ENCODE peak calls at places on chromosome 9, in nine cellular contexts. M is AG09309, H is cardiac muscle cell, U is neural progenitor cell, X is colonic mucosa, G is PC-3, Z is left ventricle myocardium inferior, F is psoas muscle, V is cardiac fibroblast. C is an unnamed sample.

GRCh38 chr9:116340270-116340669 is 186.7 kb downstream of the PAPPA start:
- DNase-seq in M (no peak), H (no peak), U (no peak), X (no peak), G (no peak), Z (no peak), F (no peak), V (no peak), C (no peak)

GRCh38 chr9:35811364-35812024 is 568 bp downstream of the SPAG8 start:
- DNase-seq in M (no peak), H (peak), U (no peak), X (no peak), G (no peak), Z (peak), F (no peak), V (peak), C (peak)

GRCh38 chr9:91197232-91198181 is 164.2 kb downstream of the AUH start:
- DNase-seq in M (peak), H (peak), U (no peak), X (peak), G (peak), Z (peak), F (peak), V (peak), C (peak)

GRCh38 chr9:117458066-117458465 is 43.2 kb upstream of the ASTN2 start:
- DNase-seq in M (no peak), H (no peak), U (no peak), X (no peak), G (no peak), Z (no peak), F (no peak), V (no peak), C (no peak)

GRCh38 chr9:84151236-84151635 is 170.6 kb downstream of the RMI1 start:
- DNase-seq in M (no peak), H (no peak), U (peak), X (no peak), G (no peak), Z (no peak), F (no peak), V (no peak), C (no peak)

GRCh38 chr9:21585756-21586752 is 103.9 kb upstream of the IFNE start:
- DNase-seq in M (no peak), H (no peak), U (no peak), X (no peak), G (peak), Z (no peak), F (no peak), V (peak), C (peak)

GRCh38 chr9:83981126-83981871 is 694 bp downstream of the RMI1 start:
- DNase-seq in M (no peak), H (peak), U (peak), X (peak), G (peak), Z (no peak), F (peak), V (peak), C (peak)

GRCh38 chr9:125747053-125747764 is at the start of gene PBX3:
- DNase-seq in M (no peak), H (peak), U (peak), X (peak), G (peak), Z (peak), F (peak), V (peak), C (no peak)

GRCh38 chr9:12923472-12924009 is 148.7 kb downstream of the LURAP1L start:
- DNase-seq in M (peak), H (peak), U (no peak), X (no peak), G (no peak), Z (peak), F (peak), V (peak), C (peak)

GRCh38 chr9:85740821-85741111 is 988 bp downstream of the AGTPBP1 start:
- DNase-seq in M (no peak), H (no peak), U (no peak), X (no peak), G (no peak), Z (no peak), F (no peak), V (peak), C (peak)

GRCh38 chr9:96725576-96725975 is 52.3 kb downstream of the ZNF510 start:
- DNase-seq in M (no peak), H (no peak), U (no peak), X (no peak), G (no peak), Z (no peak), F (no peak), V (no peak), C (no peak)

GRCh38 chr9:87714819-87715218 is 11.1 kb upstream of the CTSL start:
- DNase-seq in M (peak), H (peak), U (no peak), X (no peak), G (peak), Z (no peak), F (no peak), V (peak), C (peak)

GRCh38 chr9:115808695-115809094 is 344.9 kb upstream of the PAPPA start:
- DNase-seq in M (no peak), H (peak), U (no peak), X (no peak), G (peak), Z (no peak), F (no peak), V (peak), C (peak)

GRCh38 chr9:136564379-136564988 is 18.6 kb upstream of the NOTCH1 start:
- DNase-seq in M (no peak), H (peak), U (no peak), X (peak), G (no peak), Z (peak), F (peak), V (peak), C (peak)

GRCh38 chr9:21554813-21555212 is 72.7 kb upstream of the IFNE start:
- DNase-seq in M (no peak), H (no peak), U (no peak), X (no peak), G (no peak), Z (no peak), F (no peak), V (no peak), C (no peak)

GRCh38 chr9:137774775-137775386 is 102.7 kb upstream of the CACNA1B start:
- DNase-seq in M (no peak), H (no peak), U (no peak), X (no peak), G (no peak), Z (no peak), F (no peak), V (no peak), C (no peak)

GRCh38 chr9:134373953-134374300 is 47.7 kb downstream of the RXRA start:
- DNase-seq in M (no peak), H (no peak), U (no peak), X (no peak), G (no peak), Z (no peak), F (no peak), V (no peak), C (no peak)

GRCh38 chr9:134374301-134375010 is 48.2 kb downstream of the RXRA start:
- DNase-seq in M (no peak), H (no peak), U (no peak), X (no peak), G (no peak), Z (peak), F (peak), V (no peak), C (no peak)

GRCh38 chr9:134371731-134372130 is 45.5 kb downstream of the RXRA start:
- DNase-seq in M (no peak), H (peak), U (no peak), X (no peak), G (no peak), Z (peak), F (peak), V (no peak), C (no peak)

GRCh38 chr9:134372621-134373267 is 46.5 kb downstream of the RXRA start:
- DNase-seq in M (no peak), H (no peak), U (no peak), X (no peak), G (no peak), Z (peak), F (peak), V (peak), C (no peak)

DNA sequence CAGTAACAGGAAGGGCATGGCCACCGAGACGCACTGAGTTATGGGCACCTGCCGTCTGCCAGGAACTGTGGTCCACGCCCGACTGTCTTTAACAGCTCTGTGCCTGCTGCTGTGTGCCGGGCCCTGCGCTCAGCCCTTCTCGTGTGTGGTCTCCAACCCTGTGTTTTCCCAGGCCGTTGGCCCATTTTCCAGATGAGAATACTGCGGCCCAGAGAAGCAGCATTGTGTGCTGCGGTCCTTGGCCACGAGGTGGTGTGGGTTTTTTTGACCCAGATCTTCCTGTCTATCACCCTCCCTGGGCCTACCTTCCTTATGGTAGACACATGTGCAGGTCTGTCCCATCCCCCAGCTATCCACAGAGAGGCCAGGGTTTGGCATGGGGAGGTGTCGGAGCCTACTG is 47.0 kb downstream of the RXRA start:
- DNase-seq in M (no peak), H (no peak), U (no peak), X (no peak), G (no peak), Z (no peak), F (no peak), V (no peak), C (no peak)
- TF ChIP-seq CTCF in M (no peak), H (no peak), U (no peak), X (no peak), G (no peak), Z (no peak), F (peak), V (no peak), C (no peak)

GRCh38 chr9:24516463-24516862 is 29.2 kb downstream of the IZUMO3 start:
- DNase-seq in M (no peak), H (no peak), U (no peak), X (no peak), G (peak), Z (no peak), F (no peak), V (no peak), C (peak)

DNA sequence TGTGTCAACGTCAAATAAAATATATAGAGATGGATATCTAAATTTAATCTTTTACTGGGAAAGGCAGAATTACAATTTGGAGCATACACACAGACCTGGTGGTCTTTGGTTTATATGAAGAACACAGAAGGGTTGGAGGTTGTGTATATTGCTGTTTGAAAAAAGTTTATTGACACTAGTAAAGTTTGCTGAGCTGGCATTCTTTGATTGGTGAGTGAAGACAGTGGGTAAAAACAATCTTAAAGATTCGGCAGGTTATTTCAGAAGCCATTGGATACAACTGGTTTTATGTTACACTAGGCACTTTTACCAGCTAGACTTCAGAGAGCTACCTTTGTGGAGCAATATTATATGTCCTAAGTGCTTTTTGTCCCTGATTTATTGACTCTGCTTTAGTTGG is 27.2 kb downstream of the IZUMO3 start:
- DNase-seq in M (no peak), H (no peak), U (no peak), X (no peak), G (no peak), Z (no peak), F (no peak), V (no peak), C (no peak)
- TF ChIP-seq CTCF in M (no peak), H (no peak), U (no peak), X (no peak), G (no peak), Z (no peak), F (no peak), V (no peak), C (no peak)

DNA sequence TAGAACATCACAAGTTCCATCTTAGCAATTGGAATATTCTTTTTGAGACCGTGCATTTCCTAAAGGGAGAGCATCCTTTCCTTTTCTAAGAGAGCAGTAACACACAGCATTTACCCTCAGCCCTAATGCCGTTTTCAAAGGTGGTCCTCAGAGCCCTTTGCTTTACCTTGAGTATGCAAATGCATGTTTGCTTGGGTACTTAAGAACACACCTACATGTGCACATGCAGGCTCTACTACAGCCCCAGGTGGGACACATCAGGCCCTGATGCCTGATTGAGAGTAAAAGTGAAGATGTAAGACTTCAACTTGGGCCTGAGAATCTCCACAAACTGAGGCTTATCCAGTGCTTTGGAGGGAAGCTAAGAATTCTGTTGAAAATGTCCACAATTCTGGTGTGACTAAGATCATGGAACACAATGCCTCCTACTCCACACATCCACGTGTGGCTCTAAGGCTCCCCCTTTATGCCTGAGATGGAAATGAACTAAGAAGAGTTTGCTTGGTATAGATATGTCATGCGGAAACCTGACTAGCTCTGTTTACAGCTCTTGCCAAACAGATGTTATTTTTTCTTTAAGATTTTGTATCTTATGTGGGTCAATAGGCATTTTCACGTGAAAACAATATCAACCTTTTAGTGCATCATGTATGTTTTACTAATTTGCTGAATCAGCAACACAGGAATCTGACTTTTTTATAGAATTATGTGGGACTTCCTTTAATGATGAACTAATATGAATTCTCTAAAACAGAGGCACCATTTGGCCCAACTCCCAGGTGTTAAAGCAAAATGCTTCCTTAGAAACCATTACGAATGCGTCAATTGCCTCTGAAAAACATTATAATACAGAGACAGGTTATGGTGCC is 48.9 kb upstream of the SLC2A8 start:
- DNase-seq in M (no peak), H (peak), U (no peak), X (no peak), G (no peak), Z (no peak), F (no peak), V (peak), C (peak)
- TF ChIP-seq CTCF in M (no peak), H (peak), U (no peak), X (no peak), G (no peak), Z (no peak), F (peak), V (peak), C (peak)

GRCh38 chr9:98775831-98776441 is 20.4 kb downstream of the ANKS6 start:
- DNase-seq in M (peak), H (peak), U (peak), X (peak), G (peak), Z (no peak), F (no peak), V (peak), C (peak)
- TF ChIP-seq CTCF in M (peak), H (peak), U (peak), X (peak), G (peak), Z (peak), F (peak), V (peak), C (peak)

GRCh38 chr9:5629312-5630037 is 568 bp downstream of the RIC1 start:
- DNase-seq in M (no peak), H (peak), U (peak), X (peak), G (peak), Z (peak), F (peak), V (peak), C (peak)

GRCh38 chr9:5628183-5628529 is 751 bp upstream of the RIC1 start:
- DNase-seq in M (no peak), H (no peak), U (no peak), X (no peak), G (peak), Z (no peak), F (no peak), V (no peak), C (no peak)

GRCh38 chr9:5630038-5630507 is 1.2 kb downstream of the RIC1 start:
- DNase-seq in M (no peak), H (peak), U (no peak), X (peak), G (peak), Z (no peak), F (no peak), V (peak), C (peak)

GRCh38 chr9:5626727-5627634 is 1.9 kb upstream of the RIC1 start:
- DNase-seq in M (peak), H (peak), U (no peak), X (peak), G (peak), Z (peak), F (peak), V (peak), C (peak)

GRCh38 chr9:5628530-5629311 is at the start of gene RIC1:
- DNase-seq in M (peak), H (peak), U (peak), X (peak), G (peak), Z (peak), F (peak), V (peak), C (peak)
- TF ChIP-seq CTCF in M (no peak), H (no peak), U (no peak), X (no peak), G (no peak), Z (peak), F (no peak), V (no peak), C (no peak)

GRCh38 chr9:131738838-131739191 is 1.1 kb downstream of the RAPGEF1 start:
- DNase-seq in M (no peak), H (no peak), U (peak), X (peak), G (peak), Z (no peak), F (no peak), V (no peak), C (no peak)
- TF ChIP-seq CTCF in M (no peak), H (no peak), U (no peak), X (no peak), G (no peak), Z (no peak), F (no peak), V (no peak), C (no peak)

DNA sequence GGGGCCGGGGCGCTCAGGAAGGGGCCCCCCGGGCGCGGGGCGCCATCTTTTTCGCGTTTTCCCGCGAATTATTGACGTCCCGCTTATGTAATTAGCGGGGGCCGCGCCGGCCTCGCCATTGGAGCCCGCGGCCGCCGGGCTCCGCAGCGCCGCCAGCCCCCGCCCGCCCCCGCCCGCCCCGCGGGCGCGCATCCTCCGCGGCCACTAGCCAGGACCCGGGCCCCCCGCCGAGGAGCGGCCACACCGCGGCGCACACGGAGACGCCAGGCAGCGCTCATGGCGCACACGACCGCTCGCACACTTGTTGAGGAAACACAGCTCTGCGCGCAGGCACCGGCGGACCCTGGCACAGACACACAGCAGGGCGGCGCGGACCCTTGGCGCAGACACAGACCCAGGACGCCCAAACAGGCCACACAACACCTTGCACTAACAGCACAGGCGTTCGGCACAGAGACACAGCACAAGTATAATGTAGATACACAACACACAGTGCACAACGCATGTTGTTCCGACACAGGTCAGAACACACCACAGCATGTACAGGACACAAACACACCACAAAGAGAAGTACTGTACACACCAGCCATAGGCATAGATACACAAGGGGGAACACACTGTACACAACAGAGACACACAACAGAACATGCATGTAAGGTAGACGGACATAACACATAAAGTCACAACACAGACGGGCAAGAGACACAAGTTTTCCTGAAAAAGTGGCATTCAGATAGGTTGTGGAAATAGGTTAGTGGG is 467 bp upstream of the PHF19 start:
- DNase-seq in M (no peak), H (peak), U (peak), X (peak), G (peak), Z (peak), F (peak), V (peak), C (peak)
- TF ChIP-seq CTCF in M (no peak), H (no peak), U (no peak), X (no peak), G (no peak), Z (peak), F (no peak), V (no peak), C (no peak)

C was measured in fibroblast of pulmonary artery.